ENCODE peak calls at places on chromosome 22, in nine cellular contexts. S is NCI-H1694; A is ureter; I is NAMALWA; Z is CD4-positive, alpha-beta T cell; V is astrocyte of the spinal cord; X is GM04504; D is pancreas; N is CD4-positive, CD25-positive, alpha-beta regulatory T cell. Q is an unnamed sample.

GRCh38 chr22:37169412-37169811 is 18.6 kb downstream of the C1QTNF6 start:
- DNase-seq in S (no peak), A (no peak), I (no peak), Z (no peak), V (no peak), X (no peak), D (peak; percentile 17), N (no peak), Q (no peak)

GRCh38 chr22:36304429-36304828 is 51.5 kb downstream of the APOL1 start:
- DNase-seq in S (no peak), A (no peak), I (no peak), Z (no peak), V (no peak), X (no peak), D (no peak), N (no peak), Q (no peak)

GRCh38 chr22:32781695-32782094 is 19.8 kb upstream of the TIMP3 start:
- DNase-seq in S (no peak), A (no peak), I (no peak), Z (no peak), V (no peak), X (no peak), D (no peak), N (no peak), Q (no peak)

GRCh38 chr22:50705851-50706351 is 32.1 kb upstream of the ACR start:
- DNase-seq in S (no peak), A (no peak), I (no peak), Z (no peak), V (no peak), X (no peak), D (peak; percentile 51), N (no peak), Q (no peak)

GRCh38 chr22:38423512-38424503 is 31.2 kb downstream of the KCNJ4 start:
- DNase-seq in S (no peak), A (no peak), I (no peak), Z (no peak), V (no peak), X (no peak), D (no peak), N (no peak), Q (no peak)

GRCh38 chr22:28600546-28601143 is 79.0 kb downstream of the TTC28 start:
- DNase-seq in S (peak; percentile 40), A (no peak), I (peak; percentile 76), Z (no peak), V (peak; percentile 76), X (no peak), D (no peak), N (no peak), Q (no peak)

GRCh38 chr22:45544588-45545170 is 42.0 kb downstream of the FBLN1 start:
- DNase-seq in S (no peak), A (no peak), I (no peak), Z (no peak), V (peak; percentile 32), X (no peak), D (no peak), N (no peak), Q (no peak)

GRCh38 chr22:35684270-35684700 is 33.4 kb upstream of the APOL5 start:
- DNase-seq in S (peak; percentile 58), A (no peak), I (peak; percentile 31), Z (no peak), V (peak; percentile 42), X (no peak), D (no peak), N (no peak), Q (no peak)

GRCh38 chr22:39471421-39472141 is 14.8 kb downstream of the MGAT3 start:
- DNase-seq in S (no peak), A (peak; percentile 63), I (no peak), Z (no peak), V (peak; percentile 58), X (no peak), D (no peak), N (no peak), Q (no peak)